ENCODE peak calls at places on chromosomes 2 and 18, in six cellular contexts. One of them, this sample, is unnamed.

GRCh38 chr2:172863341-172863740 is 127.7 kb downstream of the RAPGEF4 start:
- DNase-seq in pancreas: no peak
- DNase-seq in GM23338: no peak
- DNase-seq in IMR-90: no peak
- DNase-seq in cardiac muscle cell: peak; percentile 29
- DNase-seq in mucosa of descending colon: no peak
- DNase-seq in this sample: no peak

GRCh38 chr2:41886757-41887156 is 161.1 kb upstream of the PKDCC start:
- DNase-seq in pancreas: no peak
- DNase-seq in GM23338: no peak
- DNase-seq in IMR-90: peak; percentile 19
- DNase-seq in cardiac muscle cell: peak; percentile 77
- DNase-seq in mucosa of descending colon: no peak
- DNase-seq in this sample: no peak

GRCh38 chr2:237888389-237888788 is 29.0 kb downstream of the RAMP1 start:
- DNase-seq in pancreas: no peak
- DNase-seq in GM23338: no peak
- DNase-seq in IMR-90: peak; percentile 85
- DNase-seq in cardiac muscle cell: peak; percentile 83
- DNase-seq in mucosa of descending colon: no peak
- DNase-seq in this sample: peak; percentile 70

GRCh38 chr18:9049495-9049809 is 53.0 kb upstream of the NDUFV2 start:
- DNase-seq in pancreas: no peak
- DNase-seq in GM23338: no peak
- DNase-seq in IMR-90: no peak
- DNase-seq in cardiac muscle cell: no peak
- DNase-seq in mucosa of descending colon: no peak
- DNase-seq in this sample: no peak

GRCh38 chr2:122340246-122340645 is 584.8 kb downstream of the TSN start:
- DNase-seq in pancreas: no peak
- DNase-seq in GM23338: no peak
- DNase-seq in IMR-90: no peak
- DNase-seq in cardiac muscle cell: no peak
- DNase-seq in mucosa of descending colon: no peak
- DNase-seq in this sample: no peak

GRCh38 chr18:24267878-24268277 is 129.0 kb downstream of the CABYR start:
- DNase-seq in pancreas: no peak
- DNase-seq in GM23338: no peak
- DNase-seq in IMR-90: no peak
- DNase-seq in cardiac muscle cell: no peak
- DNase-seq in mucosa of descending colon: no peak
- DNase-seq in this sample: no peak

GRCh38 chr2:188512456-188512855 is 220.8 kb downstream of the GULP1 start:
- DNase-seq in pancreas: no peak
- DNase-seq in GM23338: peak; percentile 54
- DNase-seq in IMR-90: peak; percentile 77
- DNase-seq in cardiac muscle cell: peak; percentile 81
- DNase-seq in mucosa of descending colon: no peak
- DNase-seq in this sample: peak; percentile 74

GRCh38 chr2:241002275-241003046 is 4.0 kb downstream of the SNED1 start:
- DNase-seq in pancreas: peak; percentile 11
- DNase-seq in GM23338: no peak
- DNase-seq in IMR-90: no peak
- DNase-seq in cardiac muscle cell: no peak
- DNase-seq in mucosa of descending colon: no peak
- DNase-seq in this sample: no peak

GRCh38 chr2:186309901-186310300 is 176.2 kb upstream of the ZC3H15 start:
- DNase-seq in pancreas: peak; percentile 12
- DNase-seq in GM23338: no peak
- DNase-seq in IMR-90: peak; percentile 51
- DNase-seq in cardiac muscle cell: peak; percentile 60
- DNase-seq in mucosa of descending colon: no peak
- DNase-seq in this sample: peak; percentile 54

GRCh38 chr2:237380768-237381167 is 33.2 kb downstream of the COL6A3 start:
- DNase-seq in pancreas: no peak
- DNase-seq in GM23338: no peak
- DNase-seq in IMR-90: no peak
- DNase-seq in cardiac muscle cell: no peak
- DNase-seq in mucosa of descending colon: no peak
- DNase-seq in this sample: no peak

GRCh38 chr2:170965446-170966225 is 36.6 kb downstream of the GORASP2 start:
- DNase-seq in pancreas: no peak
- DNase-seq in GM23338: no peak
- DNase-seq in IMR-90: peak; percentile 44
- DNase-seq in cardiac muscle cell: no peak
- DNase-seq in mucosa of descending colon: no peak
- DNase-seq in this sample: peak; percentile 74

GRCh38 chr2:82790277-82791021 is 1668.6 kb downstream of the SUCLG1 start:
- DNase-seq in pancreas: no peak
- DNase-seq in GM23338: no peak
- DNase-seq in IMR-90: peak; percentile 11
- DNase-seq in cardiac muscle cell: peak; percentile 91
- DNase-seq in mucosa of descending colon: peak; percentile 12
- DNase-seq in this sample: peak; percentile 6

GRCh38 chr2:191041418-191042161 is 27.6 kb upstream of the STAT1 start:
- DNase-seq in pancreas: no peak
- DNase-seq in GM23338: peak; percentile 36
- DNase-seq in IMR-90: no peak
- DNase-seq in cardiac muscle cell: peak; percentile 33
- DNase-seq in mucosa of descending colon: no peak
- DNase-seq in this sample: peak; percentile 16

GRCh38 chr2:191917967-191918651 is 71.2 kb upstream of the CAVIN2 start:
- DNase-seq in pancreas: no peak
- DNase-seq in GM23338: no peak
- DNase-seq in IMR-90: no peak
- DNase-seq in cardiac muscle cell: peak; percentile 20
- DNase-seq in mucosa of descending colon: no peak
- DNase-seq in this sample: no peak

GRCh38 chr18:10113156-10114022 is 199.6 kb downstream of the VAPA start:
- DNase-seq in pancreas: no peak
- DNase-seq in GM23338: no peak
- DNase-seq in IMR-90: no peak
- DNase-seq in cardiac muscle cell: peak; percentile 81
- DNase-seq in mucosa of descending colon: no peak
- DNase-seq in this sample: no peak

GRCh38 chr2:224025874-224026273 is 13.2 kb downstream of the SERPINE2 start:
- DNase-seq in pancreas: no peak
- DNase-seq in GM23338: peak; percentile 64
- DNase-seq in IMR-90: no peak
- DNase-seq in cardiac muscle cell: no peak
- DNase-seq in mucosa of descending colon: peak; percentile 34
- DNase-seq in this sample: no peak

GRCh38 chr2:134988994-134989605 is 58.1 kb downstream of the MAP3K19 start:
- DNase-seq in pancreas: no peak
- DNase-seq in GM23338: peak; percentile 63
- DNase-seq in IMR-90: peak; percentile 50
- DNase-seq in cardiac muscle cell: peak; percentile 61
- DNase-seq in mucosa of descending colon: no peak
- DNase-seq in this sample: peak; percentile 44

GRCh38 chr2:167275066-167275465 is 386.8 kb downstream of the XIRP2 start:
- DNase-seq in pancreas: no peak
- DNase-seq in GM23338: peak; percentile 77
- DNase-seq in IMR-90: no peak
- DNase-seq in cardiac muscle cell: no peak
- DNase-seq in mucosa of descending colon: no peak
- DNase-seq in this sample: no peak
- TF ChIP-seq CTCF in pancreas: no peak
- TF ChIP-seq CTCF in GM23338: no peak
- TF ChIP-seq CTCF in IMR-90: no peak
- TF ChIP-seq CTCF in cardiac muscle cell: no peak
- TF ChIP-seq CTCF in mucosa of descending colon: no peak
- TF ChIP-seq CTCF in this sample: no peak

GRCh38 chr18:30746224-30746623 is 296.3 kb downstream of the DSC3 start:
- DNase-seq in pancreas: no peak
- DNase-seq in GM23338: no peak
- DNase-seq in IMR-90: no peak
- DNase-seq in cardiac muscle cell: no peak
- DNase-seq in mucosa of descending colon: no peak
- DNase-seq in this sample: no peak

GRCh38 chr18:30748541-30748940 is 294.0 kb downstream of the DSC3 start:
- DNase-seq in pancreas: no peak
- DNase-seq in GM23338: no peak
- DNase-seq in IMR-90: no peak
- DNase-seq in cardiac muscle cell: no peak
- DNase-seq in mucosa of descending colon: no peak
- DNase-seq in this sample: no peak

GRCh38 chr18:30743033-30743432 is 299.5 kb downstream of the DSC3 start:
- DNase-seq in pancreas: no peak
- DNase-seq in GM23338: no peak
- DNase-seq in IMR-90: no peak
- DNase-seq in cardiac muscle cell: no peak
- DNase-seq in mucosa of descending colon: no peak
- DNase-seq in this sample: no peak
- H3K4me3 ChIP-seq in pancreas: no peak overlapping the region
- H3K4me3 ChIP-seq in GM23338: no peak overlapping the region
- H3K4me3 ChIP-seq in IMR-90: no peak overlapping the region
- H3K4me3 ChIP-seq in cardiac muscle cell: no peak overlapping the region
- H3K4me3 ChIP-seq in mucosa of descending colon: no peak overlapping the region
- H3K4me3 ChIP-seq in this sample: no peak overlapping the region

DNA sequence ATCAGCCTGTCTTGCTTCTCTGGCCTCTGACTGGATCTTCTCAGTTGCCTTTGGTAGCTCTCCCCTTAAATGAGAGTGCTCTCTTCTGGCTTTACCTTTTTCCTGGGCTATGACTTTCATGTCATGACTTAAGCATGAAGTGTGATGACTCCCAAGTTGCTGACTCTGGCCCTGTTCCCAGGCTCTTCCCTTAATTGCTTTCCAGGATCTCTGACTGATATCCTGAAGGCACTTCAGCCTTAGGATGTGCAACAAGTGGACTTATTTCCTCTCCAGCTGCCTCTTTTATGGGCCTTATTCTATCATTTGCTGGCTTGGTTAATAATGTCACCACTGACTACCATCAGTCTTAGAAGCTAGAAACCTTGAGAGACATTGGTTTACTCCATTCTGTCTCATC is 17.4 kb downstream of the SEMA4F start:
- DNase-seq in pancreas: no peak
- DNase-seq in GM23338: no peak
- DNase-seq in IMR-90: peak; percentile 74
- DNase-seq in cardiac muscle cell: peak; percentile 35
- DNase-seq in mucosa of descending colon: no peak
- DNase-seq in this sample: peak; percentile 40
- TF ChIP-seq CTCF in pancreas: no peak
- TF ChIP-seq CTCF in GM23338: no peak
- TF ChIP-seq CTCF in IMR-90: no peak
- TF ChIP-seq CTCF in cardiac muscle cell: no peak
- TF ChIP-seq CTCF in mucosa of descending colon: no peak
- TF ChIP-seq CTCF in this sample: no peak

GRCh38 chr2:54558188-54558975 is 102.3 kb downstream of the SPTBN1 start:
- DNase-seq in pancreas: peak; percentile 81
- DNase-seq in GM23338: peak; percentile 90
- DNase-seq in IMR-90: peak; percentile 64
- DNase-seq in cardiac muscle cell: peak; percentile 70
- DNase-seq in mucosa of descending colon: peak; percentile 88
- DNase-seq in this sample: peak; percentile 85

GRCh38 chr2:54556659-54557121 is 100.6 kb downstream of the SPTBN1 start:
- DNase-seq in pancreas: no peak
- DNase-seq in GM23338: no peak
- DNase-seq in IMR-90: peak; percentile 83
- DNase-seq in cardiac muscle cell: peak; percentile 74
- DNase-seq in mucosa of descending colon: no peak
- DNase-seq in this sample: peak; percentile 80

GRCh38 chr2:54558976-54559410 is 102.9 kb downstream of the SPTBN1 start:
- DNase-seq in pancreas: no peak
- DNase-seq in GM23338: peak; percentile 62
- DNase-seq in IMR-90: no peak
- DNase-seq in cardiac muscle cell: no peak
- DNase-seq in mucosa of descending colon: no peak
- DNase-seq in this sample: peak; percentile 39

GRCh38 chr2:54557601-54558187 is 101.6 kb downstream of the SPTBN1 start:
- DNase-seq in pancreas: peak; percentile 70
- DNase-seq in GM23338: peak; percentile 55
- DNase-seq in IMR-90: no peak
- DNase-seq in cardiac muscle cell: peak; percentile 36
- DNase-seq in mucosa of descending colon: peak; percentile 81
- DNase-seq in this sample: peak; percentile 50

DNA sequence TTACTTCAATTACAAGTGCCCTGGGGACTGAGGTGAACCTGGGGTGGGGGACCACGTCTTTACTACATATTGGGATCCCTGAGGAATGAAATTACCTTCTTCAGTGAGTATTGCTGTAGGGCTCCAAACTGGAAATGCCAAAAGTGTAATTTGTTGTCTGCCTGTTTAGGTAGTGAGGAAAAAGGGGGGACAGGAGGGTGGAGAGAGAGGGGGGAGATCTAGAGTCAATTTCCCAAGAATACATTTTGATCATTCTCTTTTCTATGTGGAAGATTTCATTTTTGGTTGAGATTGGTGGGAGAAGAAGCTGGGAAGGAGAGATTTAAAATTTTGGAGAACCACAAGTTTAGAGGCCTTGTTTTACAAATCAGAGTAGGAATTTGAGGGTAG is 101.1 kb downstream of the SPTBN1 start:
- DNase-seq in pancreas: no peak
- DNase-seq in GM23338: no peak
- DNase-seq in IMR-90: no peak
- DNase-seq in cardiac muscle cell: no peak
- DNase-seq in mucosa of descending colon: no peak
- DNase-seq in this sample: no peak
- H3K4me3 ChIP-seq in pancreas: peak overlapping the region; percentile 72
- H3K4me3 ChIP-seq in GM23338: peak overlapping the region; percentile 70
- H3K4me3 ChIP-seq in IMR-90: no peak overlapping the region
- H3K4me3 ChIP-seq in cardiac muscle cell: peak overlapping the region; percentile 34
- H3K4me3 ChIP-seq in mucosa of descending colon: peak overlapping the region; percentile 57
- H3K4me3 ChIP-seq in this sample: peak overlapping the region; percentile 63

DNA sequence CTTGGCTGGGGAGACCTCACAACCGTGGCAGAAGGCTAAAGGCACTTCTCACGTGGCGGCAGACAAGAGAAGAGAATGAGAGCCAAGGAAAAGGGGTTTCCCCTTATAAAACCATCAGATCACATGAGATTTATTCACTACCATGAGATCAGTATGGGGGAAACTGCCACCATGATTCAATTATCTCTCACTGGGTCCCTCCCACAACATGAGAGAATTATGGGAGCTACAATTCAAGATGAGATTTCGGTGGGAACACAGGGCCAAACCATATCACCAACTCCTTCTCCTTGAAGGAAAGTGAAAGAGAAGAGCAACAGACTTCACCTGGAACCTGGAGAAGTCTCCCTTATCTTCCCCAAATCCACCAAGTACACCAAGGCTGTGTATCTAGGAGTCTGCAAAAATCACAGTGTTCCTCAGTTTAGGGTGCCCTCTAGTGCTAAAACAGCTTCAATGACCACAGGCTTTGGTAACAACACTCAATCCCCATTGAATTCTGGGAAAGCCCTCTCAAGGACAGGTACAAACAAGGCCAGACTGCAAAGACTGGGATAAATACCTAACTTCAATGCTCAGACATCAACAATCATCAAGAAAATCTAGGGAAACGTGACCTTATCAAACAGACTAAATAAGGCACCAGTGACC is 148.8 kb upstream of the SRD5A2 start:
- DNase-seq in pancreas: no peak
- DNase-seq in GM23338: peak; percentile 80
- DNase-seq in IMR-90: peak; percentile 35
- DNase-seq in cardiac muscle cell: peak; percentile 2
- DNase-seq in mucosa of descending colon: no peak
- DNase-seq in this sample: no peak
- TF ChIP-seq CTCF in pancreas: no peak
- TF ChIP-seq CTCF in GM23338: peak; percentile 91
- TF ChIP-seq CTCF in IMR-90: peak; percentile 44
- TF ChIP-seq CTCF in cardiac muscle cell: peak; percentile 10
- TF ChIP-seq CTCF in mucosa of descending colon: no peak
- TF ChIP-seq CTCF in this sample: no peak